ENCODE peak calls at places on chromosome 19, in four cellular contexts. C, H, K and O are unnamed samples.

GRCh38 chr19:2495130-2495641 is 19.3 kb downstream of the GADD45B start:
- DNase-seq in C (no peak), H (no peak), K (peak; percentile 81), O (no peak)

GRCh38 chr19:39671739-39672363 is 16.1 kb downstream of the LGALS16 start:
- DNase-seq in C (no peak), H (peak; percentile 55), K (peak; percentile 83), O (no peak)

GRCh38 chr19:2970201-2970838 is 7.0 kb upstream of the TLE6 start:
- DNase-seq in C (no peak), H (no peak), K (peak; percentile 32), O (no peak)

GRCh38 chr19:41321600-41322270 is 11.8 kb downstream of the CCDC97 start:
- DNase-seq in C (peak; percentile 65), H (peak; percentile 59), K (peak; percentile 76), O (no peak)

GRCh38 chr19:16327501-16327900 is 2.9 kb downstream of the KLF2 start:
- DNase-seq in C (no peak), H (no peak), K (no peak), O (no peak)

GRCh38 chr19:19335408-19336158 is 15.0 kb downstream of the MAU2 start:
- DNase-seq in C (no peak), H (no peak), K (no peak), O (no peak)

GRCh38 chr19:21143846-21144245 is 2.0 kb downstream of the ZNF431 start:
- DNase-seq in C (no peak), H (no peak), K (no peak), O (no peak)

GRCh38 chr19:2221918-2222317 is 14.2 kb downstream of the PLEKHJ1 start:
- DNase-seq in C (no peak), H (no peak), K (no peak), O (no peak)

GRCh38 chr19:47229674-47230121 is 1.3 kb downstream of the BBC3 start:
- DNase-seq in C (no peak), H (no peak), K (peak; percentile 53), O (no peak)

GRCh38 chr19:2478324-2478755 is 2.4 kb downstream of the GADD45B start:
- DNase-seq in C (no peak), H (no peak), K (peak; percentile 74), O (no peak)

GRCh38 chr19:14337510-14337909 is 43.7 kb upstream of the ADGRE5 start:
- DNase-seq in C (peak; percentile 79), H (peak; percentile 83), K (peak; percentile 75), O (no peak)

GRCh38 chr19:677201-677600 is 1.0 kb downstream of the FSTL3 start:
- DNase-seq in C (no peak), H (no peak), K (peak; percentile 86), O (no peak)

GRCh38 chr19:1447944-1448343 is 2.0 kb upstream of the APC2 start:
- DNase-seq in C (no peak), H (no peak), K (no peak), O (no peak)

GRCh38 chr19:55070755-55071502 is 4.7 kb upstream of the EPS8L1 start:
- DNase-seq in C (no peak), H (no peak), K (peak; percentile 79), O (no peak)

GRCh38 chr19:55644842-55645511 is 1.5 kb downstream of the ZNF581 start:
- DNase-seq in C (no peak), H (no peak), K (no peak), O (no peak)

GRCh38 chr19:5225486-5226345 is 114.9 kb downstream of the PTPRS start:
- DNase-seq in C (peak; percentile 51), H (peak; percentile 38), K (no peak), O (no peak)

GRCh38 chr19:55640043-55640576 is 692 bp upstream of the ZNF580 start:
- DNase-seq in C (peak; percentile 64), H (peak; percentile 70), K (peak; percentile 49), O (no peak)

GRCh38 chr19:41479757-41480191 is 36.8 kb downstream of the ERICH4 start:
- DNase-seq in C (peak; percentile 30), H (no peak), K (peak; percentile 41), O (no peak)

GRCh38 chr19:16066611-16067104 is 9.6 kb upstream of the TPM4 start:
- DNase-seq in C (peak; percentile 63), H (no peak), K (peak; percentile 79), O (no peak)

GRCh38 chr19:42143341-42144234 is 11.3 kb upstream of the POU2F2 start:
- DNase-seq in C (no peak), H (peak; percentile 41), K (peak; percentile 48), O (no peak)

GRCh38 chr19:16398530-16399241 is 73.1 kb downstream of the EPS15L1 start:
- DNase-seq in C (no peak), H (no peak), K (no peak), O (no peak)

GRCh38 chr19:46791944-46792343 is 3.5 kb upstream of the SLC1A5 start:
- DNase-seq in C (no peak), H (no peak), K (no peak), O (no peak)

GRCh38 chr19:55581828-55582223 is 1.2 kb upstream of the ZNF579 start:
- DNase-seq in C (no peak), H (no peak), K (peak; percentile 88), O (no peak)

GRCh38 chr19:13150919-13151604 is 851 bp downstream of the IER2 start:
- DNase-seq in C (peak; percentile 42), H (no peak), K (no peak), O (no peak)

GRCh38 chr19:13103961-13104847 is 1.5 kb upstream of the LYL1 start:
- DNase-seq in C (peak; percentile 67), H (peak; percentile 72), K (no peak), O (no peak)

GRCh38 chr19:13849991-13850909 is 26.7 kb upstream of the NANOS3 start:
- DNase-seq in C (peak; percentile 80), H (peak; percentile 78), K (peak; percentile 83), O (no peak)

GRCh38 chr19:50341091-50341564 is 12.0 kb upstream of the KCNC3 start:
- DNase-seq in C (no peak), H (no peak), K (no peak), O (peak; percentile 96)

GRCh38 chr19:19485161-19485997 is 30.0 kb downstream of the TSSK6 start:
- DNase-seq in C (no peak), H (no peak), K (no peak), O (no peak)

GRCh38 chr19:6865849-6866248 is 21.5 kb upstream of the ADGRE1 start:
- DNase-seq in C (no peak), H (no peak), K (no peak), O (no peak)

GRCh38 chr19:4524808-4525562 is 6.7 kb upstream of the PLIN4 start:
- DNase-seq in C (peak; percentile 65), H (peak; percentile 65), K (peak; percentile 51), O (no peak)

GRCh38 chr19:1224047-1224825 is 13.6 kb downstream of the CBARP start:
- DNase-seq in C (no peak), H (no peak), K (no peak), O (no peak)

GRCh38 chr19:12723383-12723642 is 419 bp downstream of the TNPO2 start:
- DNase-seq in C (no peak), H (no peak), K (no peak), O (no peak)

GRCh38 chr19:51110666-51110971 is 2.4 kb upstream of the CTU1 start:
- DNase-seq in C (no peak), H (no peak), K (no peak), O (no peak)

GRCh38 chr19:1239796-1240737 is 1.5 kb upstream of the ATP5F1D start:
- DNase-seq in C (peak; percentile 91), H (peak; percentile 97), K (peak; percentile 87), O (no peak)

GRCh38 chr19:49333426-49334288 is 1.5 kb upstream of the CD37 start:
- DNase-seq in C (no peak), H (no peak), K (no peak), O (peak; percentile 84)
- TF ChIP-seq BHLHE40 in C (no peak), H (no peak), K (no peak), O (peak; percentile 51)

GRCh38 chr19:45643024-45643926 is 4.1 kb upstream of the EML2 start:
- DNase-seq in C (peak; percentile 68), H (peak; percentile 76), K (peak; percentile 91), O (peak; percentile 84)
- TF ChIP-seq BHLHE40 in C (peak; percentile 11), H (no peak), K (no peak), O (peak; percentile 49)

GRCh38 chr19:38543807-38544568 is 73.8 kb downstream of the MAP4K1 start:
- DNase-seq in C (peak; percentile 98), H (peak; percentile 94), K (peak; percentile 96), O (peak; percentile 64)
- TF ChIP-seq BHLHE40 in C (peak; percentile 48), H (no peak), K (no peak), O (peak; percentile 32)

DNA sequence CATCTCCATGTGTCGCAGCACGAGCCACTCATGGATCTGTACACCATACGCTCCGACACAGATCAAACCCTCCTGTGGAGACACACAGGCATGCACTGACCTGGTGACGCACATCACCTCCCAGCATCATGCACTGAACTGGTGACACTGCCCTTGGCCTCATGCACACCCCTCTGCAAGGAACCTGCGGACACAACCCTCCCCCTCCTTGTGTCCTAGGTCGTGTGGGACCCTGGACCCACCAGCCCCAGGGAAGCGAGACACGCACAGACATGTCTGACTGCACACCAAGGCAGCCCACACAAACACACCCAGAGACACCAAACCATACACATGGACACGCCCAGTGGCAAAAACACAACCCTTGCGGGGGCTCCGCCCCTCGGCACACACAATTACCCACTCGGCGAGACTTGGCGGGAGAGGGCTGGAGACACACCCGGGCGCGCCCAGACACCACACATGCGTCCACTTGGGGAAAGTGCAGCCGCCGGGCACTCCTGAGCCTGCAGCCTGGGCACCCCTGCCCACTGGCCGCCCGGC is 2.0 kb upstream of the KCNN4 start:
- DNase-seq in C (peak; percentile 56), H (no peak), K (peak; percentile 58), O (no peak)
- TF ChIP-seq BHLHE40 in C (peak; percentile 3), H (no peak), K (no peak), O (no peak)

DNA sequence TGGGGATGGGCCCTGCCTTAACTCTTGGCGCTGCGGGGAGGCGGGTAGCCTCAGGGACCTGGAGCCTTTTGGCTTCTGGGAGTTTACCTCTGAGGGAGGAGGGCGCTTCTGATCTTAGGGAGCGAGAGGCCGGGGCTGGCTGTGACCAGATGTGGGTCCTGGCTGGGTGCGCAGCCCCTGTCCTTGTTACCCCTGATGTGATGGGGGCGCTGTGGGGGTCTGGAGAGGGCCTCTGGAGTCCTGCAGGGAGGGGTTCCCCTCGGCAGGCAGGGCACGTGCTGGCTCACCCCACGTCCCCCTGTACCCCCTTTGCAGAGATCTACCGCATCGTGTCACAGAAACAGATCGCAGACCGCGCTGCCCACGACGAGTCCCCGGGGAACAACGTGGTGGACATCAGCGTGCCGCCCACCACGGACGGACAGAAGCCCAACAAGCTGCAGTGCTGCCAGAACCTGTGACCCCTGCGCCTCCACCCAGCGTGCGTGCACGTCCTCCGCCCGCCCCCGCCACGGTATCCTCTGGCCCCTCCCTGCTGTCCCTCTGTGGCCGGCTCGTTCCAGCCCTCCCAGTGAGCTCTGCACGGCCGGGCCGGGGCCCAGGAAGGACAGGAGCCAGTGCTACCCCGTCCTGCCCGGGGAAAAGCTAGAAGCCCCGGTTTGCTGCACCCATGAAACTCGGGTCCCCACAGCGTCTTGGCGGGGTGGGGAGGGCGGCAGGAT is 9.8 kb upstream of the MARCHF2 start:
- DNase-seq in C (no peak), H (no peak), K (no peak), O (no peak)
- TF ChIP-seq BHLHE40 in C (no peak), H (no peak), K (no peak), O (no peak)

GRCh38 chr19:53037101-53038097 is 7.1 kb upstream of the ERVV-2 start:
- DNase-seq in C (peak; percentile 35), H (no peak), K (no peak), O (no peak)
- TF ChIP-seq BHLHE40 in C (no peak), H (no peak), K (no peak), O (no peak)